ENCODE peak calls at places on chromosomes 13 and 19, in ten cellular contexts. One of them, this sample, is unnamed.

GRCh38 chr19:2523630-2524311 is 47.8 kb downstream of the GADD45B start:
- DNase-seq in transverse colon: no peak
- DNase-seq in K562: no peak
- DNase-seq in ovary: no peak
- DNase-seq in tibial nerve: no peak
- DNase-seq in sigmoid colon: no peak
- DNase-seq in GM12878: no peak
- DNase-seq in H1: no peak
- DNase-seq in suprapubic skin: no peak
- DNase-seq in A549: peak
- DNase-seq in this sample: no peak

GRCh38 chr13:24083722-24084421 is 76.6 kb upstream of the SPATA13 start:
- DNase-seq in tibial nerve: no peak
- DNase-seq in GM12878: no peak
- DNase-seq in H1: no peak
- DNase-seq in sigmoid colon: no peak
- DNase-seq in ovary: no peak
- DNase-seq in A549: no peak
- DNase-seq in suprapubic skin: no peak
- DNase-seq in transverse colon: no peak
- DNase-seq in K562: no peak
- DNase-seq in this sample: no peak

GRCh38 chr19:49473868-49474544 is at the start of gene FLT3LG:
- DNase-seq in GM12878: no peak
- DNase-seq in sigmoid colon: peak
- DNase-seq in K562: peak
- DNase-seq in transverse colon: peak
- DNase-seq in suprapubic skin: peak
- DNase-seq in tibial nerve: peak
- DNase-seq in H1: no peak
- DNase-seq in ovary: peak
- DNase-seq in A549: peak
- DNase-seq in this sample: peak

GRCh38 chr13:51599444-51600176 is 15.3 kb downstream of the WDFY2 start:
- DNase-seq in A549: no peak
- DNase-seq in transverse colon: no peak
- DNase-seq in sigmoid colon: no peak
- DNase-seq in ovary: no peak
- DNase-seq in suprapubic skin: no peak
- DNase-seq in tibial nerve: no peak
- DNase-seq in H1: no peak
- DNase-seq in GM12878: no peak
- DNase-seq in K562: no peak
- DNase-seq in this sample: no peak

GRCh38 chr13:79780240-79780639 is 299.3 kb downstream of the NDFIP2 start:
- DNase-seq in transverse colon: no peak
- DNase-seq in K562: no peak
- DNase-seq in tibial nerve: no peak
- DNase-seq in suprapubic skin: no peak
- DNase-seq in GM12878: peak
- DNase-seq in ovary: no peak
- DNase-seq in sigmoid colon: no peak
- DNase-seq in H1: no peak
- DNase-seq in A549: no peak
- DNase-seq in this sample: no peak

GRCh38 chr13:52125547-52125946 is 3.3 kb downstream of the NEK5 start:
- DNase-seq in sigmoid colon: no peak
- DNase-seq in suprapubic skin: no peak
- DNase-seq in H1: no peak
- DNase-seq in transverse colon: no peak
- DNase-seq in ovary: no peak
- DNase-seq in GM12878: no peak
- DNase-seq in A549: no peak
- DNase-seq in K562: peak
- DNase-seq in tibial nerve: no peak
- DNase-seq in this sample: no peak

GRCh38 chr13:60584976-60585375 is 188.0 kb downstream of the TDRD3 start:
- DNase-seq in sigmoid colon: no peak
- DNase-seq in ovary: no peak
- DNase-seq in suprapubic skin: peak
- DNase-seq in H1: no peak
- DNase-seq in transverse colon: no peak
- DNase-seq in A549: no peak
- DNase-seq in GM12878: no peak
- DNase-seq in tibial nerve: peak
- DNase-seq in K562: no peak
- DNase-seq in this sample: no peak

GRCh38 chr19:51702103-51702753 is 9.1 kb downstream of the SPACA6 start:
- DNase-seq in tibial nerve: peak
- DNase-seq in suprapubic skin: peak
- DNase-seq in sigmoid colon: peak
- DNase-seq in H1: peak
- DNase-seq in transverse colon: peak
- DNase-seq in K562: peak
- DNase-seq in ovary: peak
- DNase-seq in GM12878: no peak
- DNase-seq in A549: peak
- DNase-seq in this sample: peak

GRCh38 chr13:33757713-33758112 is 60.2 kb upstream of the RFC3 start:
- DNase-seq in H1: no peak
- DNase-seq in GM12878: no peak
- DNase-seq in ovary: no peak
- DNase-seq in transverse colon: no peak
- DNase-seq in tibial nerve: no peak
- DNase-seq in K562: no peak
- DNase-seq in A549: no peak
- DNase-seq in suprapubic skin: no peak
- DNase-seq in sigmoid colon: no peak
- DNase-seq in this sample: no peak

GRCh38 chr19:43464089-43464775 is 1.2 kb downstream of the LYPD3 start:
- DNase-seq in ovary: peak
- DNase-seq in A549: no peak
- DNase-seq in sigmoid colon: no peak
- DNase-seq in H1: no peak
- DNase-seq in GM12878: no peak
- DNase-seq in K562: peak
- DNase-seq in suprapubic skin: peak
- DNase-seq in tibial nerve: peak
- DNase-seq in transverse colon: peak
- DNase-seq in this sample: peak

GRCh38 chr13:40170982-40171381 is 495.5 kb downstream of the FOXO1 start:
- DNase-seq in transverse colon: no peak
- DNase-seq in H1: no peak
- DNase-seq in tibial nerve: no peak
- DNase-seq in GM12878: no peak
- DNase-seq in sigmoid colon: no peak
- DNase-seq in K562: no peak
- DNase-seq in A549: no peak
- DNase-seq in ovary: no peak
- DNase-seq in suprapubic skin: no peak
- DNase-seq in this sample: no peak

GRCh38 chr13:113732961-113733950 is 25.8 kb upstream of the TMEM255B start:
- DNase-seq in transverse colon: no peak
- DNase-seq in suprapubic skin: no peak
- DNase-seq in A549: no peak
- DNase-seq in tibial nerve: no peak
- DNase-seq in sigmoid colon: no peak
- DNase-seq in H1: no peak
- DNase-seq in K562: no peak
- DNase-seq in ovary: no peak
- DNase-seq in GM12878: no peak
- DNase-seq in this sample: no peak

GRCh38 chr13:37715606-37716015 is 117.0 kb upstream of the POSTN start:
- DNase-seq in A549: peak
- DNase-seq in H1: no peak
- DNase-seq in GM12878: no peak
- DNase-seq in tibial nerve: no peak
- DNase-seq in suprapubic skin: no peak
- DNase-seq in ovary: no peak
- DNase-seq in K562: no peak
- DNase-seq in transverse colon: no peak
- DNase-seq in sigmoid colon: no peak
- DNase-seq in this sample: no peak

GRCh38 chr19:41904118-41904870 is 21.3 kb downstream of the ARHGEF1 start:
- DNase-seq in sigmoid colon: no peak
- DNase-seq in ovary: no peak
- DNase-seq in transverse colon: peak
- DNase-seq in GM12878: no peak
- DNase-seq in A549: peak
- DNase-seq in H1: no peak
- DNase-seq in K562: no peak
- DNase-seq in suprapubic skin: no peak
- DNase-seq in tibial nerve: no peak
- DNase-seq in this sample: peak
- TF ChIP-seq EP300 in sigmoid colon: no peak
- TF ChIP-seq EP300 in ovary: no peak
- TF ChIP-seq EP300 in transverse colon: no peak
- TF ChIP-seq EP300 in GM12878: no peak
- TF ChIP-seq EP300 in A549: no peak
- TF ChIP-seq EP300 in H1: no peak
- TF ChIP-seq EP300 in K562: no peak
- TF ChIP-seq EP300 in suprapubic skin: no peak
- TF ChIP-seq EP300 in tibial nerve: no peak
- TF ChIP-seq EP300 in this sample: no peak

DNA sequence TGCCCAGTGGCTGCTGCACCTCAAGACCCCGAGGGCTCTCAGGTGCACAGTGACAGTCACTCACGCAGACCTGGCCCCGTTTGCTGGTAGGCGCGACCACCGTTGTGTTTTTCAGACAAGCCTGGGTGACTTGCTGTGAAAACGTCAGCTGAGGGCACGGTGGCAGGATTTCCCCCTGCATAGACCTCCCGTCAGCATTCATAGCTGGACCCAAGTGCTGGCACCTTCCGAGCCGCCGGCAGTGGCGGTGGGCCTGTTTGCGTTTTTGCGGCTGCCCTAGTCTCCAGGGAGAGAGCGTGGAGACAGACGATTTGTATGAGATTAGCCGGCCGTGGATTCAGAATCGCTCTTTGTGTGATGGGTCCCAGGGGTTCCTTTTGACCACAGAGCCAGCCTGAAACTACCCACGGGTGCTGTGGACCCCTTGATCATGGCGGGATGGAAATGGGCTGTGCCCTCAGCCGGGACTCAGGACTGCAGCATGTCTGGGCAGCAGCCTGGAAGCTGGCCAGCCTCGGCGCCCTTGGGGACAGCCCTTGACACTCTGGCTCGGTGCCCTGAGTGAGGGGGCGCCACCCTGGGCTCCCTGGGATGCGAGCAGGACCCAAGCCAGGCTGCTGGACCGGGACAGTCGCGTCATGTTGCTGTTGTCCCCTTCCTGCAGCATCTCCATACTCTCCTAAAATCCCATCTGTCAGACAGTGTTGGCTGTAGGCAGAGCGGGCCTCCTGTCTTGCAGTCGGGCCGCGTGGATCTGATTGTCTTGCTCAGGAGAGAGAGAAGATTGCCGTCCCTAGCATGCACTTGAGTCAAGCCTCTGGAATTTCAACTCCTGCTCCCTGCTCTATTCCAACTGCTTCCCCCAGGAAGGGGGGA is 8.6 kb downstream of the KDM4B start:
- DNase-seq in GM12878: no peak
- DNase-seq in tibial nerve: peak
- DNase-seq in suprapubic skin: peak
- DNase-seq in ovary: peak
- DNase-seq in K562: no peak
- DNase-seq in H1: no peak
- DNase-seq in transverse colon: peak
- DNase-seq in sigmoid colon: peak
- DNase-seq in A549: no peak
- DNase-seq in this sample: peak
- TF ChIP-seq EP300 in GM12878: no peak
- TF ChIP-seq EP300 in tibial nerve: peak
- TF ChIP-seq EP300 in suprapubic skin: no peak
- TF ChIP-seq EP300 in ovary: no peak
- TF ChIP-seq EP300 in K562: no peak
- TF ChIP-seq EP300 in H1: no peak
- TF ChIP-seq EP300 in transverse colon: no peak
- TF ChIP-seq EP300 in sigmoid colon: no peak
- TF ChIP-seq EP300 in A549: no peak
- TF ChIP-seq EP300 in this sample: no peak

DNA sequence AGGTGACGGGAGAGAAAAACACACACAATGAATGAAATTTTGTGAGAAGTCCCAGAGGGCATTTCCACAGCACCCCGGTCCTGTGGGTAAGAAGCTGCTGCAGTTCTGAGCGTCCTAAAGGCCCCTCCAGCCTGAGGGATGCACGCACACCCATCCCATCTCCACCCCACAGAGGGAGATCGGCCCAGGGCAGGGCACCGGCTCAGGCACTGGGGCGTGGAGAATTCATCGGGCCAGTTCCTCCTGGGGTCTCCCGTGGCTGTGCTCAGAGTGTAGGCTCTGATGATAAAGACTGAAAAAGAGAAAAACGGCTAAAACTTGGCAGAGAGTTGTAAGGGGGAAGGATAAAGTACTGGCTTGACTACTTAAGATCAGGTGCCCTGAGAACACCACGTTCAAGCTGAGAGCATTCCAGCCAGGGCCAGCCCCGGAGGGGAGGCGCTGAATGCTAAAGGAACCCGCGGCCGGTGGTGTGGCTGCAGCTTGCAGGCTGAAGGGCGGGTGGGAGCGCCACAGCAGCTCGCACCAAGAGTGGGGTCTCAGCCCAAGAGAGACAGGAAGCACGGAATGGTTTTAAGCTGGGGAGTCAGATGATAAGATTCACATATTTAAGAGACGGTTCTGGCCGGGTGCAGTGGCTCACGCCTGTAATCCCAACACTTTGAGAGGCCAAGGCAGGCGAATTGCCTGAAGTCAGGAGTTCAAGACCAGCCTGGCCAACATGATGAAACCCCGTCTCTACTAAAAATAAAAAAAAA is 121.9 kb upstream of the SPACA7 start:
- DNase-seq in GM12878: no peak
- DNase-seq in H1: no peak
- DNase-seq in tibial nerve: no peak
- DNase-seq in suprapubic skin: no peak
- DNase-seq in A549: no peak
- DNase-seq in ovary: no peak
- DNase-seq in transverse colon: no peak
- DNase-seq in K562: no peak
- DNase-seq in sigmoid colon: no peak
- DNase-seq in this sample: no peak
- TF ChIP-seq EP300 in GM12878: no peak
- TF ChIP-seq EP300 in H1: no peak
- TF ChIP-seq EP300 in tibial nerve: no peak
- TF ChIP-seq EP300 in suprapubic skin: no peak
- TF ChIP-seq EP300 in A549: no peak
- TF ChIP-seq EP300 in ovary: no peak
- TF ChIP-seq EP300 in transverse colon: no peak
- TF ChIP-seq EP300 in K562: no peak
- TF ChIP-seq EP300 in sigmoid colon: no peak
- TF ChIP-seq EP300 in this sample: no peak

DNA sequence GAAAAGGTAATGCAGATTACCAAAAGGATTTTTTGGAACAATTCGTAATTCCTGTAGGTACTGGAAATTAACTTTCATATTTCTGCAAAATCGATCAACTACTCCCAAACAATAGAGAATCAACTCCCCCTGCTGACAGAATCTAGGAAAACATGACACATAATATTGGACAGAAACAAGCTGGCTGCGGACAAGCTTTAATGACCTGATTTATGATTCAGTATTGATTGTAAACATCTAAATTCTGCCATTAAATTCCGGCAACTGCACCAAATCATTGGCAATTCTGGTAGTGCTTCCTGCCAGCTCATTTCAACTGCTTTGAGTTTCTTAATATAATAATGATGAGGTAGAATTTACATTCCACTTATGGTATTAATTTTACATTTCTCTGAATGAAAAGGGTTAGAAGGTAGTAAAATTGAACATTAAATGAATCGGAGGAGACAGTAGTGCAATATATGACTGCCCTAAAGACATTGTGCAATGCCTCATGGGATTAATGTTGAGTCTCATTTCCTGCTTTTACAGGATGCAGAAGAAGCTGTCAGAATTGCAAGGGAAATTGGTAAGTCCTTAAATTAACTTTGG is 146.5 kb downstream of the PCCA start:
- DNase-seq in H1: no peak
- DNase-seq in GM12878: no peak
- DNase-seq in sigmoid colon: no peak
- DNase-seq in transverse colon: no peak
- DNase-seq in A549: peak
- DNase-seq in K562: peak
- DNase-seq in suprapubic skin: no peak
- DNase-seq in tibial nerve: peak
- DNase-seq in ovary: no peak
- DNase-seq in this sample: no peak
- TF ChIP-seq EP300 in H1: no peak
- TF ChIP-seq EP300 in GM12878: no peak
- TF ChIP-seq EP300 in sigmoid colon: no peak
- TF ChIP-seq EP300 in transverse colon: no peak
- TF ChIP-seq EP300 in A549: no peak
- TF ChIP-seq EP300 in K562: no peak
- TF ChIP-seq EP300 in suprapubic skin: no peak
- TF ChIP-seq EP300 in tibial nerve: peak
- TF ChIP-seq EP300 in ovary: no peak
- TF ChIP-seq EP300 in this sample: no peak